ENCODE peak calls at places on chromosome 4, in nine cellular contexts. One of them, this sample, is unnamed.

GRCh38 chr4:167890226-167890625 is 202.1 kb upstream of the ANXA10 start:
- DNase-seq in Peyer's patch: no peak
- DNase-seq in uterus: no peak
- DNase-seq in Caco-2: no peak
- DNase-seq in left ventricle myocardium inferior: no peak
- DNase-seq in PC-3: no peak
- DNase-seq in fibroblast of lung: no peak
- DNase-seq in pancreas: no peak
- DNase-seq in keratinocyte: no peak
- DNase-seq in this sample: no peak

GRCh38 chr4:130591091-130591490 is 1495.1 kb downstream of the C4orf33 start:
- DNase-seq in Peyer's patch: no peak
- DNase-seq in uterus: no peak
- DNase-seq in Caco-2: no peak
- DNase-seq in left ventricle myocardium inferior: no peak
- DNase-seq in PC-3: no peak
- DNase-seq in fibroblast of lung: no peak
- DNase-seq in pancreas: no peak
- DNase-seq in keratinocyte: no peak
- DNase-seq in this sample: no peak

GRCh38 chr4:25900901-25901500 is 13.0 kb upstream of the SMIM20 start:
- DNase-seq in Peyer's patch: no peak
- DNase-seq in uterus: no peak
- DNase-seq in Caco-2: no peak
- DNase-seq in left ventricle myocardium inferior: peak; percentile 26
- DNase-seq in PC-3: no peak
- DNase-seq in fibroblast of lung: no peak
- DNase-seq in pancreas: no peak
- DNase-seq in keratinocyte: no peak
- DNase-seq in this sample: no peak

GRCh38 chr4:7157666-7158065 is 34.7 kb upstream of the SORCS2 start:
- DNase-seq in Peyer's patch: peak; percentile 33
- DNase-seq in uterus: peak; percentile 6
- DNase-seq in Caco-2: no peak
- DNase-seq in left ventricle myocardium inferior: no peak
- DNase-seq in PC-3: no peak
- DNase-seq in fibroblast of lung: no peak
- DNase-seq in pancreas: no peak
- DNase-seq in keratinocyte: no peak
- DNase-seq in this sample: no peak

GRCh38 chr4:55947254-55947882 is 1.4 kb upstream of the CEP135 start:
- DNase-seq in Peyer's patch: no peak
- DNase-seq in uterus: no peak
- DNase-seq in Caco-2: no peak
- DNase-seq in left ventricle myocardium inferior: no peak
- DNase-seq in PC-3: no peak
- DNase-seq in fibroblast of lung: peak; percentile 6
- DNase-seq in pancreas: no peak
- DNase-seq in keratinocyte: no peak
- DNase-seq in this sample: no peak

GRCh38 chr4:74038161-74039064 is at the start of gene CXCL3:
- DNase-seq in Peyer's patch: peak; percentile 82
- DNase-seq in uterus: peak; percentile 34
- DNase-seq in Caco-2: peak; percentile 75
- DNase-seq in left ventricle myocardium inferior: peak; percentile 78
- DNase-seq in PC-3: peak; percentile 78
- DNase-seq in fibroblast of lung: peak; percentile 40
- DNase-seq in pancreas: peak; percentile 75
- DNase-seq in keratinocyte: no peak
- DNase-seq in this sample: peak; percentile 91

GRCh38 chr4:80184053-80184790 is 13.1 kb upstream of the PRDM8 start:
- DNase-seq in Peyer's patch: peak; percentile 95
- DNase-seq in uterus: peak; percentile 88
- DNase-seq in Caco-2: peak; percentile 79
- DNase-seq in left ventricle myocardium inferior: peak; percentile 87
- DNase-seq in PC-3: peak; percentile 85
- DNase-seq in fibroblast of lung: peak; percentile 77
- DNase-seq in pancreas: peak; percentile 72
- DNase-seq in keratinocyte: no peak
- DNase-seq in this sample: peak; percentile 75

GRCh38 chr4:157713342-157713741 is 459.5 kb downstream of the GASK1B start:
- DNase-seq in Peyer's patch: no peak
- DNase-seq in uterus: peak; percentile 31
- DNase-seq in Caco-2: no peak
- DNase-seq in left ventricle myocardium inferior: no peak
- DNase-seq in PC-3: peak; percentile 39
- DNase-seq in fibroblast of lung: no peak
- DNase-seq in pancreas: no peak
- DNase-seq in keratinocyte: no peak
- DNase-seq in this sample: no peak

GRCh38 chr4:85515701-85516100 is 40.8 kb downstream of the ARHGAP24 start:
- DNase-seq in Peyer's patch: no peak
- DNase-seq in uterus: no peak
- DNase-seq in Caco-2: no peak
- DNase-seq in left ventricle myocardium inferior: no peak
- DNase-seq in PC-3: no peak
- DNase-seq in fibroblast of lung: no peak
- DNase-seq in pancreas: no peak
- DNase-seq in keratinocyte: no peak
- DNase-seq in this sample: no peak

GRCh38 chr4:8610858-8611610 is 18.5 kb downstream of the CPZ start:
- DNase-seq in Peyer's patch: no peak
- DNase-seq in uterus: no peak
- DNase-seq in Caco-2: no peak
- DNase-seq in left ventricle myocardium inferior: peak; percentile 52
- DNase-seq in PC-3: peak; percentile 6
- DNase-seq in fibroblast of lung: no peak
- DNase-seq in pancreas: no peak
- DNase-seq in keratinocyte: no peak
- DNase-seq in this sample: no peak

GRCh38 chr4:23962462-23962861 is 72.6 kb upstream of the PPARGC1A start:
- DNase-seq in Peyer's patch: no peak
- DNase-seq in uterus: no peak
- DNase-seq in Caco-2: peak; percentile 2
- DNase-seq in left ventricle myocardium inferior: no peak
- DNase-seq in PC-3: no peak
- DNase-seq in fibroblast of lung: no peak
- DNase-seq in pancreas: no peak
- DNase-seq in keratinocyte: no peak
- DNase-seq in this sample: peak; percentile 32

GRCh38 chr4:152460488-152460887 is 75.4 kb downstream of the FBXW7 start:
- DNase-seq in Peyer's patch: no peak
- DNase-seq in uterus: no peak
- DNase-seq in Caco-2: peak; percentile 47
- DNase-seq in left ventricle myocardium inferior: no peak
- DNase-seq in PC-3: peak; percentile 41
- DNase-seq in fibroblast of lung: peak; percentile 55
- DNase-seq in pancreas: no peak
- DNase-seq in keratinocyte: no peak
- DNase-seq in this sample: no peak

GRCh38 chr4:57109847-57110634 is at the start of gene IGFBP7:
- DNase-seq in Peyer's patch: peak; percentile 51
- DNase-seq in uterus: peak; percentile 50
- DNase-seq in Caco-2: peak; percentile 63
- DNase-seq in left ventricle myocardium inferior: peak; percentile 74
- DNase-seq in PC-3: no peak
- DNase-seq in fibroblast of lung: peak; percentile 55
- DNase-seq in pancreas: peak; percentile 53
- DNase-seq in keratinocyte: no peak
- DNase-seq in this sample: peak; percentile 63

GRCh38 chr4:141871086-141871485 is 234.7 kb downstream of the IL15 start:
- DNase-seq in Peyer's patch: no peak
- DNase-seq in uterus: no peak
- DNase-seq in Caco-2: no peak
- DNase-seq in left ventricle myocardium inferior: no peak
- DNase-seq in PC-3: no peak
- DNase-seq in fibroblast of lung: peak; percentile 35
- DNase-seq in pancreas: no peak
- DNase-seq in keratinocyte: no peak
- DNase-seq in this sample: no peak

GRCh38 chr4:53061467-53061866 is 199.3 kb downstream of the RASL11B start:
- DNase-seq in Peyer's patch: no peak
- DNase-seq in uterus: no peak
- DNase-seq in Caco-2: no peak
- DNase-seq in left ventricle myocardium inferior: no peak
- DNase-seq in PC-3: no peak
- DNase-seq in fibroblast of lung: no peak
- DNase-seq in pancreas: no peak
- DNase-seq in keratinocyte: no peak
- DNase-seq in this sample: no peak

GRCh38 chr4:13640149-13640671 is 12.7 kb upstream of the BOD1L1 start:
- DNase-seq in Peyer's patch: no peak
- DNase-seq in uterus: peak; percentile 39
- DNase-seq in Caco-2: peak; percentile 27
- DNase-seq in left ventricle myocardium inferior: no peak
- DNase-seq in PC-3: peak; percentile 92
- DNase-seq in fibroblast of lung: peak; percentile 74
- DNase-seq in pancreas: no peak
- DNase-seq in keratinocyte: peak; percentile 83
- DNase-seq in this sample: no peak

GRCh38 chr4:7757501-7758443 is 181.9 kb downstream of the AFAP1 start:
- DNase-seq in Peyer's patch: no peak
- DNase-seq in uterus: peak; percentile 72
- DNase-seq in Caco-2: no peak
- DNase-seq in left ventricle myocardium inferior: no peak
- DNase-seq in PC-3: no peak
- DNase-seq in fibroblast of lung: no peak
- DNase-seq in pancreas: no peak
- DNase-seq in keratinocyte: no peak
- DNase-seq in this sample: no peak

GRCh38 chr4:98026362-98026761 is 116.9 kb downstream of the STPG2 start:
- DNase-seq in Peyer's patch: no peak
- DNase-seq in uterus: no peak
- DNase-seq in Caco-2: no peak
- DNase-seq in left ventricle myocardium inferior: no peak
- DNase-seq in PC-3: no peak
- DNase-seq in fibroblast of lung: no peak
- DNase-seq in pancreas: no peak
- DNase-seq in keratinocyte: no peak
- DNase-seq in this sample: no peak

GRCh38 chr4:38531126-38531737 is 132.8 kb upstream of the KLF3 start:
- DNase-seq in Peyer's patch: no peak
- DNase-seq in uterus: no peak
- DNase-seq in Caco-2: no peak
- DNase-seq in left ventricle myocardium inferior: no peak
- DNase-seq in PC-3: no peak
- DNase-seq in fibroblast of lung: peak; percentile 22
- DNase-seq in pancreas: no peak
- DNase-seq in keratinocyte: no peak
- DNase-seq in this sample: no peak

GRCh38 chr4:76709454-76709853 is 188.5 kb downstream of the SOWAHB start:
- DNase-seq in Peyer's patch: no peak
- DNase-seq in uterus: no peak
- DNase-seq in Caco-2: no peak
- DNase-seq in left ventricle myocardium inferior: no peak
- DNase-seq in PC-3: no peak
- DNase-seq in fibroblast of lung: peak; percentile 70
- DNase-seq in pancreas: no peak
- DNase-seq in keratinocyte: no peak
- DNase-seq in this sample: no peak

DNA sequence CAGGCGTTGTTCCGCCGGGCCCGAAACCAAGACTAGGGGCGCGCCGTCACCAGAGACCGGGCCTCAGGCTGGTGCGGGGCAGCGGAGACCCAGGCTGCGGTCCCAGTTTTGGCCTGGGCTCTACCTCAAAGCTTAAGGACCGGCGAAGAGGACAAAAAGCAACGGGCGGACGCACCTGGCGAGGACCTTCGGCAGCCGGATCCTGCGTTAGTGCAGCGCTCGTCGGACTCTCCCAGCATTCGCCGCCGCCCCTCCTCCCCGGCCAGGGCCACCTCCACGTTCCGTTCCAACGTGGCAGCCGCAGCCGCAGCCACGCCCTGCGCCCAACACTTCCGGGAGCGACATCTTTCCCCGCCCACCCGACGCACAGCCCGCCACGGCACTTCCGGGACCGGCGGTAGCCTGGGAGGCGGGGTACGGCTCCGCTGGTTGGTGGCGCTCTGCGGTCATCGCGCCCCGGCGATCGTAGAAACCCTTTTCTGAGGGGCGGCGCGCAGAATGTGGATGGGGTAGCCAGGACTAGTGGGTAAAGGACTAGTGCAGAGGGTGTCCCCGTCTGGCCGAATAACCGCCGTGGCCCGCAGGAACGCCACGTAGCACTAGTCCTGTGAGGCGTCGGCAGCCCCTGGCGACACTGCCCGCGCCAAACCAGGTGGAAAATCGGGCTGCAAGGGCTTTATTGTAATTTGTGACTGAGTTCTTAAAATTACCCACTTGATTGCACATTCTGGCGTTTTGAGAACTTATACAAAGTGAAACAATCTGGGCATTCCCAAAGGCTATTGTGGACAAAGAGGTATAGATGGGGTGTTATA is at the start of gene SEC31A:
- DNase-seq in Peyer's patch: peak; percentile 98
- DNase-seq in uterus: peak; percentile 93
- DNase-seq in Caco-2: peak; percentile 96
- DNase-seq in left ventricle myocardium inferior: peak; percentile 96
- DNase-seq in PC-3: peak; percentile 93
- DNase-seq in fibroblast of lung: peak; percentile 94
- DNase-seq in pancreas: peak; percentile 98
- DNase-seq in keratinocyte: no peak
- DNase-seq in this sample: peak; percentile 98
- TF ChIP-seq CTCF in Peyer's patch: no peak
- TF ChIP-seq CTCF in uterus: peak; percentile 28
- TF ChIP-seq CTCF in Caco-2: no peak
- TF ChIP-seq CTCF in left ventricle myocardium inferior: peak; percentile 11
- TF ChIP-seq CTCF in PC-3: no peak
- TF ChIP-seq CTCF in fibroblast of lung: no peak
- TF ChIP-seq CTCF in pancreas: no peak
- TF ChIP-seq CTCF in keratinocyte: no peak
- TF ChIP-seq CTCF in this sample: peak; percentile 4

GRCh38 chr4:1359976-1360375 is 13.0 kb downstream of the UVSSA start:
- DNase-seq in Peyer's patch: no peak
- DNase-seq in uterus: no peak
- DNase-seq in Caco-2: no peak
- DNase-seq in left ventricle myocardium inferior: no peak
- DNase-seq in PC-3: no peak
- DNase-seq in fibroblast of lung: no peak
- DNase-seq in pancreas: no peak
- DNase-seq in keratinocyte: no peak
- DNase-seq in this sample: no peak
- H3K36me3 ChIP-seq in Peyer's patch: no peaks in the 10 kb centered on the region
- H3K36me3 ChIP-seq in uterus: no peaks in the 10 kb centered on the region
- H3K36me3 ChIP-seq in Caco-2: no peaks in the 10 kb centered on the region
- H3K36me3 ChIP-seq in left ventricle myocardium inferior: peaks cover 17% of the 10 kb centered on the region
- H3K36me3 ChIP-seq in PC-3: no peaks in the 10 kb centered on the region
- H3K36me3 ChIP-seq in fibroblast of lung: peaks cover 21% of the 10 kb centered on the region
- H3K36me3 ChIP-seq in pancreas: no peaks in the 10 kb centered on the region
- H3K36me3 ChIP-seq in keratinocyte: peaks cover 10% of the 10 kb centered on the region
- H3K36me3 ChIP-seq in this sample: no peaks in the 10 kb centered on the region

GRCh38 chr4:40246547-40246900 is 49.7 kb downstream of the RHOH start:
- DNase-seq in Peyer's patch: no peak
- DNase-seq in uterus: no peak
- DNase-seq in Caco-2: no peak
- DNase-seq in left ventricle myocardium inferior: no peak
- DNase-seq in PC-3: no peak
- DNase-seq in fibroblast of lung: no peak
- DNase-seq in pancreas: no peak
- DNase-seq in keratinocyte: no peak
- DNase-seq in this sample: no peak
- H3K4me1 ChIP-seq in Peyer's patch: peaks cover 3% of the 10 kb centered on the region
- H3K4me1 ChIP-seq in uterus: no peaks in the 10 kb centered on the region
- H3K4me1 ChIP-seq in Caco-2: no peaks in the 10 kb centered on the region
- H3K4me1 ChIP-seq in left ventricle myocardium inferior: no peaks in the 10 kb centered on the region
- H3K4me1 ChIP-seq in PC-3: peaks cover 8% of the 10 kb centered on the region
- H3K4me1 ChIP-seq in fibroblast of lung: no peaks in the 10 kb centered on the region
- H3K4me1 ChIP-seq in pancreas: no peaks in the 10 kb centered on the region
- H3K4me1 ChIP-seq in keratinocyte: peaks cover 9% of the 10 kb centered on the region
- H3K4me1 ChIP-seq in this sample: no peaks in the 10 kb centered on the region

GRCh38 chr4:1910643-1911042 is 39.5 kb downstream of the NSD2 start:
- DNase-seq in Peyer's patch: peak; percentile 60
- DNase-seq in uterus: no peak
- DNase-seq in Caco-2: peak; percentile 67
- DNase-seq in left ventricle myocardium inferior: no peak
- DNase-seq in PC-3: peak; percentile 40
- DNase-seq in fibroblast of lung: peak; percentile 41
- DNase-seq in pancreas: peak; percentile 45
- DNase-seq in keratinocyte: no peak
- DNase-seq in this sample: no peak
- TF ChIP-seq CTCF in Peyer's patch: peak; percentile 63
- TF ChIP-seq CTCF in uterus: peak; percentile 11
- TF ChIP-seq CTCF in Caco-2: peak; percentile 51
- TF ChIP-seq CTCF in left ventricle myocardium inferior: peak; percentile 58
- TF ChIP-seq CTCF in PC-3: peak; percentile 64
- TF ChIP-seq CTCF in fibroblast of lung: peak; percentile 81
- TF ChIP-seq CTCF in pancreas: peak; percentile 22
- TF ChIP-seq CTCF in keratinocyte: peak; percentile 79
- TF ChIP-seq CTCF in this sample: peak; percentile 52

This sample was measured in right lobe of liver.